ENCODE peak calls at places on chromosomes 11 and 22, in ten cellular contexts. N is foreskin fibroblast; Q is body of pancreas; O is activated CD8-positive, alpha-beta T cell treated with anti-CD3 and anti-CD28 coated beads for 36 hours; H is IMR-90; M is A549; K is RWPE1; B is Panc1; I is AG10803; T is nephron progenitor cell. U is an unnamed sample.

GRCh38 chr11:109865558-109866186 is 227.5 kb upstream of the ZC3H12C start:
- DNase-seq in N (no peak), Q (peak; percentile 50), O (peak; percentile 6), H (no peak), M (peak; percentile 24), K (no peak), B (no peak), I (no peak), T (no peak), U (no peak)

GRCh38 chr22:26610983-26611382 is 6.8 kb downstream of the CRYBB1 start:
- DNase-seq in N (peak; percentile 21), Q (no peak), O (peak; percentile 15), H (peak; percentile 22), M (peak; percentile 9), K (no peak), B (no peak), I (peak; percentile 33), T (no peak), U (no peak)

GRCh38 chr11:92302766-92303165 is 78.1 kb downstream of the FAT3 start:
- DNase-seq in N (no peak), Q (no peak), O (no peak), H (peak; percentile 18), M (no peak), K (no peak), B (no peak), I (peak; percentile 41), T (no peak), U (no peak)

GRCh38 chr11:107695446-107695845 is 16.4 kb downstream of the SLN start:
- DNase-seq in N (peak; percentile 21), Q (no peak), O (no peak), H (peak; percentile 67), M (no peak), K (no peak), B (no peak), I (peak; percentile 80), T (no peak), U (no peak)

GRCh38 chr11:128865490-128865889 is 1.6 kb downstream of the KCNJ1 start:
- DNase-seq in N (no peak), Q (no peak), O (no peak), H (peak; percentile 13), M (no peak), K (no peak), B (no peak), I (no peak), T (no peak), U (no peak)

GRCh38 chr11:85810521-85810870 is 445 bp downstream of the SYTL2 start:
- DNase-seq in N (no peak), Q (no peak), O (peak; percentile 10), H (no peak), M (no peak), K (no peak), B (no peak), I (no peak), T (peak; percentile 7), U (no peak)

GRCh38 chr22:25057013-25057881 is 104.7 kb downstream of the KIAA1671 start:
- DNase-seq in N (no peak), Q (peak; percentile 65), O (peak; percentile 88), H (no peak), M (peak; percentile 56), K (peak; percentile 55), B (no peak), I (peak; percentile 16), T (peak; percentile 92), U (peak; percentile 84)

GRCh38 chr11:123798513-123799252 is 7.5 kb downstream of the OR6M1 start:
- DNase-seq in N (no peak), Q (peak; percentile 54), O (no peak), H (no peak), M (no peak), K (no peak), B (no peak), I (no peak), T (no peak), U (no peak)

DNA sequence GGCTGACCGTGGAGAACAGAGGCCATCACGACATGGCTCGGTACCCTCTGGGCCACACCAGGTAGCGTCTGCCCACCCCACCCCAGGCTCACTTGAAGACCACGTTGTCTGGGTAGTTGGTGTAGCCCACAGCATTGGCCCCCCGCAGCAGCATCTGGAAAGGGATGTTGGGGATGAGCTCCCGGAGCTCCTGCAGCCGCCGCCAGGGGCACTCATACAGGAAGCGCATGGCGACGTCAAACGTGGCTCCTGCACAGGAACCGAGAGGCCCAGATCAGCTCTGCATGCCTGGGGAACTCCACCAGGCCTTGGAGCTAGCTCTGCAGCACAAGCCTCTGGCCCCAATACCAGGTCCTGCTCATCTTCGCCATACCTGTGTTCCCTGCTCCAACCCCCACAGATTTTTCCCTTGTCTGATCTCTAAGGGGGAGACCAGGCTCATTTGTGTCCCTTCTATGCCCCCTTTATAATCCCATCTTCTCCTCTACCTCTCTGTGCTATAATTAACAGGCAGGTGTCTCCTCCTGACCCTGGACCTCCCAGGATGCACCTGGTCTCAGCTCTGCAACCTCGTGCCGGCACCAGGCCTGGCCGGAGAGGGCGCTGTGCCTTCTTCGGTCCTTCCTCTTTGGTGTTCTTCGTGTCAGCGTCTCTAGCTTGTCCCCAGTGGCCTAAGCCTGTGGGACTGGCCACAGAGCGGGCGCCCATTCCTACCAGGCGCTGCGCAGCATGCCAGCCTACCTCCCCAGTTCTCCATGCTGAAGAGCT is 5.0 kb upstream of the LRFN4 start:
- DNase-seq in N (no peak), Q (no peak), O (peak; percentile 52), H (no peak), M (peak; percentile 43), K (no peak), B (no peak), I (no peak), T (no peak), U (no peak)
- TF ChIP-seq CTCF in N (no peak), Q (no peak), O (peak; percentile 30), H (peak; percentile 5), M (no peak), K (no peak), B (no peak), I (no peak), T (no peak), U (peak; percentile 18)

DNA sequence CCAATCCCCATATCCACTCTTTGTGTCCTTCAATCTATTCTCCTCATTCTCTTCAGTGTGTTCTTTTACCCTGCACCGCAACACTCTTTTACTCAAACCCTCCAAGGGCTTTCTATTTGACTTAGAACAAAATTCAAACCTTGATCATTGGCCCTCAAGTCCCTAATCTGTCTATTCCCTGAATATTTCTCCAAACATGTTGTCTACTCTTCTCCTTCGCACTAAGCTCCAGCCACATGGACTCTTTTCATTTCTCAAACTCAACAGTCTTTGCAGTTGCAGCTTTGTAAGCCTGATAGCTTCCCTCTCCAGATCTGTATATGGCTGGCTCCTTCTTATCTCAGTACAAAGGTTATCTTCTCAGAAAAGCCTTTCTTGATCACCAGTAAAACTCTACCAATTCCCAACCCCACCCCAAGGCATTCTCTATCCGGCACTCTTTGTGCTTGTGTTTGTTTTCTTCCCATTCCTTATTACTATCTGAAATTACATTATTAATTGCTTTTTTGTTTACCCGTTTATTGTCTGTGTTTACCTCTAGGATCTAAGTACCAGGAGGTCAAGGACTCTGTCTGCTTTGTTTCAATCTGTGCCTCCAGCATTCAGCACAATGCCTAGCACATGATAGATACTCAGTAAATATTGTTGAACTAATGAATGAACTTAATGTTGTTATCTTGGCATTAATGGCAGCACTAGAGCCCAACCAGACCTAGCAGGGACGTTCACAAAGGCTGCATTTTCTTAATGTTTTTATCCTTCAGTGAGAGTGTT is 147.4 kb downstream of the BBOX1 start:
- DNase-seq in N (no peak), Q (no peak), O (no peak), H (no peak), M (no peak), K (no peak), B (no peak), I (no peak), T (no peak), U (no peak)
- TF ChIP-seq CTCF in N (no peak), Q (no peak), O (no peak), H (no peak), M (no peak), K (no peak), B (no peak), I (no peak), T (no peak), U (no peak)

DNA sequence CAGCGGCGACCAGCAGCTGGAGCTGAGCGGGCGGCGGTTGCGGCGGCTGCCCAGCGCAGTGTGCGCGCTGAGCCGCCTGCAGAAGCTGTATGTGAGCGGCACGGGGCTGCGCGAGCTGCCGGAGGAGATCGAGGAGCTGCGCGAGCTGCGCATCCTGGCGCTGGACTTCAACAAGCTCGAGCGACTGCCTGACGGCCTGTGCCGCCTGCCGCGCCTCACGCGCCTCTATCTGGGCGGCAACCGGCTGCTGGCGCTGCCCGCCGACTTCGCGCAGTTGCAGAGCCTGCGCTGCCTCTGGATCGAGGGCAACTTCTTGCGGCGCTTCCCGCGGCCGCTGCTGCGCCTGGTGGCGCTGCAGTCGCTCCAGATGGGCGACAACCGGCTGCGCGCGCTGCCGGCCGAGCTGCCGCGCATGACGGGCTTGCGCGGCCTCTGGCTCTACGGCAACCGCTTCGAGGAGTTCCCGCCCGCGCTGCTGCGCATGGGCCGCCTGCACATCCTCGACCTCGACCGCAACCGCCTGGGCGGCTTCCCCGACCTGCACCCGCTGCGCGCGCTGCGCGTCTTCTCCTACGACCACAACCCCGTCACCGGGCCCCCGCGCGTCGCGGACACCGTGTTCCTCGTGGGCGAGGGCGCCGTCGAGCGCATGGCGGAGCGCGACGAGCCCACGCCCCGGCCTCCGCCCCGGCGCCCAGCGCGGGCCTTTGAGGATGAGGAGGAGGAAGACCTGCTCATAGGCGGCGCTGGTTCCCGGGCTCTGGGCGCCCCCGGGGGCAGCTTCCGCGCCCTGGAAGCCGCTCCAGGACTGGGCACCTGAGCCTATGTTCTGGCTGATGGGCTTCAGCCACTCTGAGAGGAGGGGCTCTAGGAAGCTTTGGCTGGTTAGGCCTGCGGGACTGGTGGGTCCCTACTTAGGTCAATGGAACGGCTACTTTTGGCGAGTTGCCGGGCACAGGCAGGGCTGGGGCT is 795 bp downstream of the LRRC10B start:
- DNase-seq in N (peak; percentile 79), Q (peak; percentile 74), O (peak; percentile 80), H (peak; percentile 69), M (peak; percentile 90), K (peak; percentile 63), B (no peak), I (peak; percentile 63), T (peak; percentile 82), U (peak; percentile 67)
- TF ChIP-seq CTCF in N (peak; percentile 15), Q (peak; percentile 83), O (peak; percentile 50), H (peak; percentile 47), M (peak; percentile 54), K (peak; percentile 78), B (peak; percentile 85), I (peak; percentile 21), T (peak; percentile 47), U (peak; percentile 70)

GRCh38 chr11:60699282-60699681 is at the start of gene MS4A8:
- DNase-seq in N (no peak), Q (peak; percentile 61), O (no peak), H (no peak), M (no peak), K (no peak), B (no peak), I (no peak), T (no peak), U (no peak)

GRCh38 chr11:60705895-60706294 is 6.5 kb downstream of the MS4A8 start:
- DNase-seq in N (no peak), Q (no peak), O (no peak), H (no peak), M (no peak), K (no peak), B (no peak), I (no peak), T (no peak), U (no peak)

GRCh38 chr11:60703374-60703773 is 4.0 kb downstream of the MS4A8 start:
- DNase-seq in N (no peak), Q (peak; percentile 94), O (no peak), H (no peak), M (no peak), K (no peak), B (no peak), I (no peak), T (no peak), U (no peak)

GRCh38 chr11:60700689-60701508 is 1.5 kb downstream of the MS4A8 start:
- DNase-seq in N (no peak), Q (peak; percentile 72), O (peak; percentile 12), H (no peak), M (peak; percentile 29), K (peak; percentile 33), B (no peak), I (no peak), T (peak; percentile 34), U (peak; percentile 37)

GRCh38 chr11:60701509-60701818 is 2.1 kb downstream of the MS4A8 start:
- DNase-seq in N (no peak), Q (no peak), O (no peak), H (no peak), M (no peak), K (no peak), B (no peak), I (no peak), T (no peak), U (no peak)
- TF ChIP-seq CTCF in N (no peak), Q (no peak), O (peak; percentile 1), H (no peak), M (no peak), K (no peak), B (peak; percentile 45), I (no peak), T (no peak), U (no peak)

U was measured in neural crest cell.